ENCODE peak calls at places on chromosomes 16 and 17, in four cellular contexts. O, D, S and P are unnamed samples.
A peak's percentile ranks its signal among the peaks of the same experiment; 100 is the strongest.

GRCh38 chr17:4162775-4163498 is 19.9 kb downstream of the CYB5D2 start:
- DNase-seq in O (peak; percentile 42), D (no peak), S (no peak), P (no peak)

GRCh38 chr17:1487939-1488825 is 4.3 kb downstream of the MYO1C start:
- DNase-seq in O (peak; percentile 95), D (peak; percentile 94), S (no peak), P (peak; percentile 80)

GRCh38 chr17:45575126-45575885 is 84.8 kb upstream of the PLEKHM1 start:
- DNase-seq in O (no peak), D (no peak), S (no peak), P (no peak)

GRCh38 chr16:11303405-11304138 is 22.4 kb upstream of the PRM1 start:
- DNase-seq in O (no peak), D (no peak), S (no peak), P (no peak)

GRCh38 chr17:59846391-59847165 is 46.2 kb downstream of the TUBD1 start:
- DNase-seq in O (peak; percentile 87), D (peak; percentile 53), S (no peak), P (peak; percentile 77)

GRCh38 chr17:78797691-78798585 is 15.9 kb upstream of the CYTH1 start:
- DNase-seq in O (no peak), D (no peak), S (no peak), P (no peak)

GRCh38 chr16:66551362-66551761 is 1.0 kb upstream of the CKLF start:
- DNase-seq in O (no peak), D (no peak), S (no peak), P (no peak)

GRCh38 chr17:62750502-62751349 is 57.4 kb downstream of the MARCHF10 start:
- DNase-seq in O (no peak), D (no peak), S (no peak), P (no peak)

GRCh38 chr17:69451416-69452394 is 37.2 kb downstream of the MAP2K6 start:
- DNase-seq in O (no peak), D (no peak), S (no peak), P (no peak)

GRCh38 chr17:2222901-2223616 is 80.5 kb downstream of the SMG6 start:
- DNase-seq in O (peak; percentile 81), D (peak; percentile 87), S (no peak), P (peak; percentile 77)

GRCh38 chr16:35492225-35492624 is 2032.8 kb downstream of the TP53TG3F start:
- DNase-seq in O (no peak), D (no peak), S (no peak), P (no peak)

GRCh38 chr17:61323015-61323379 is 76.6 kb upstream of the TBX2 start:
- DNase-seq in O (peak; percentile 33), D (no peak), S (no peak), P (no peak)

GRCh38 chr17:41483991-41484826 is 3.3 kb upstream of the KRT35 start:
- DNase-seq in O (no peak), D (no peak), S (no peak), P (no peak)

GRCh38 chr17:56744721-56745120 is 89.0 kb downstream of the C17orf67 start:
- DNase-seq in O (no peak), D (no peak), S (no peak), P (no peak)

GRCh38 chr17:68200689-68201424 is 47.0 kb upstream of the AMZ2 start:
- DNase-seq in O (peak; percentile 73), D (peak; percentile 82), S (no peak), P (peak; percentile 82)

GRCh38 chr17:29584452-29585079 is 4.9 kb downstream of the GIT1 start:
- DNase-seq in O (no peak), D (peak; percentile 63), S (no peak), P (no peak)

GRCh38 chr17:65595071-65595655 is 33.7 kb upstream of the AXIN2 start:
- DNase-seq in O (no peak), D (no peak), S (no peak), P (no peak)

GRCh38 chr17:41814195-41814594 is 1.4 kb downstream of the FKBP10 start:
- DNase-seq in O (peak; percentile 59), D (no peak), S (no peak), P (no peak)

GRCh38 chr16:68081796-68082567 is 3.2 kb upstream of the NFATC3 start:
- DNase-seq in O (no peak), D (no peak), S (no peak), P (no peak)

GRCh38 chr16:61195006-61195405 is 841.2 kb downstream of the CDH8 start:
- DNase-seq in O (no peak), D (no peak), S (no peak), P (no peak)
- H3K9me3 ChIP-seq in O (no peaks in the 10 kb centered on the region), D (no peaks in the 10 kb centered on the region), S (no peaks in the 10 kb centered on the region), P (no peaks in the 10 kb centered on the region)

GRCh38 chr16:86202760-86203426 is 303.9 kb downstream of the IRF8 start:
- DNase-seq in O (no peak), D (no peak), S (no peak), P (no peak)

GRCh38 chr16:86202267-86202666 is 303.3 kb downstream of the IRF8 start:
- DNase-seq in O (no peak), D (no peak), S (no peak), P (no peak)

GRCh38 chr16:86207350-86207749 is 303.0 kb upstream of the FOXF1 start:
- DNase-seq in O (no peak), D (no peak), S (no peak), P (no peak)

GRCh38 chr16:86203557-86204275 is 304.8 kb downstream of the IRF8 start:
- DNase-seq in O (no peak), D (no peak), S (no peak), P (no peak)

GRCh38 chr16:86205521-86206245 is 304.6 kb upstream of the FOXF1 start:
- DNase-seq in O (no peak), D (no peak), S (no peak), P (no peak)
- H3K27me3 ChIP-seq in O (no peaks in the 10 kb centered on the region), D (peaks cover 22% of the 10 kb centered on the region), S (no peaks in the 10 kb centered on the region), P (peaks cover 46% of the 10 kb centered on the region)

DNA sequence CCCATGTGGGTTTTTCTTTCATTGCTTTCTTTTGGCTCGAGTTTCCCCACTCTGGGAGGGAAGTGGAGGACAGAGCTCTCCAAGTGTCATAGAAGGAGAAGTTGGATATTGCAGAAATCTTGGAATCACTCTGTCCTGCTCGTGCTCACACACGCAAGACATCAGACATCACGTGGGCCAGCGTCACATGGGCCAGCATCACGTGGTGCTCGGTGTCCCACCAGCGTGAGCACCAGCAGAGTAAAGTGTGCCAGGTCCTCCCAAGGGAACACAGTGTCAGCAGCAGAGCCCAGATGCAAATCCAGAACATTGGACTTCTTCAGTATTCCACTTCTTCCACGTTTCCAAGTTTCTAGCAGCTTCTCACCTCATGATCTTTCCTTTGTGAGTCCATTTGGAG is 327.0 kb downstream of the FOXL1 start:
- DNase-seq in O (no peak), D (no peak), S (no peak), P (peak; percentile 90)
- TF ChIP-seq CTCF in O (no peak), D (no peak), S (no peak), P (no peak)

GRCh38 chr16:58492066-58492465 is 7.9 kb upstream of the NDRG4 start:
- DNase-seq in O (no peak), D (no peak), S (no peak), P (no peak)

GRCh38 chr16:58495861-58496331 is 4.0 kb upstream of the NDRG4 start:
- DNase-seq in O (no peak), D (peak; percentile 28), S (no peak), P (no peak)

GRCh38 chr16:58494981-58495860 is 4.7 kb upstream of the NDRG4 start:
- DNase-seq in O (peak; percentile 97), D (peak; percentile 88), S (peak; percentile 47), P (peak; percentile 64)

GRCh38 chr16:58492735-58493134 is 7.2 kb upstream of the NDRG4 start:
- DNase-seq in O (no peak), D (no peak), S (no peak), P (no peak)

DNA sequence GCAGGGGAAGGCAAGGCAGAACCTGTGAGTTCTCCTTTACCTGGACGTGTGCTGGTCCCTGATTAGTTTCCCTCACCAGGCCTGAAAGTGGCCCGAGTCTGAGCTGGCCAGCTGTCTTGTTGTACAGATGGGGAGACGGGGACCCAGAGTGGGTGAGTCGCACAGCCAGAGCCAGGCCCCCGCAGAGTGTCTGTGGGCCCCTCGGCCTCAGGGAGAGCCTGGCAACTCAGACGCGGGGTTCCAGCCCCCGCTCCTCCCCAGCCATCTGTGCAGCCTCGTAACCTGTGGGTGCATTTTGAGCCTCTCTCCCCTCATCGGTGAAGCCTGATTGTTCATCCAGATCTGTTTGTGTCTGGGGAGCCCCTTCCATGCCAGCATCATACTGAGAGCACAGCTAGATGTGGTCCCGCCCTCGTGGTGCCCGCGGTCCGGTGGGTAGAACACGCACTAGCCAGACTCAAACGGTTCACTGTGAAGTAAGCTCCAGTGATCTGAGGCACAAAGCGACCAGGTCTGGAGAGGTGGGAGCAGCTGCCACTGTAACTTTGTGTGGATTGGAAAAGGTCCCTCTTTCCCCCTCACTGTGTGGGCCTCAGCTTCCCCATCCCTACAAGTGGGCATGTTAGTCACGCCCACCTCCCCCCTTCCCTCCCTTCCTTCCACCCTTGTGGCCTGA is 6.0 kb upstream of the NDRG4 start:
- DNase-seq in O (no peak), D (peak; percentile 21), S (no peak), P (no peak)
- H3K9me3 ChIP-seq in O (no peaks in the 10 kb centered on the region), D (no peaks in the 10 kb centered on the region), S (no peaks in the 10 kb centered on the region), P (no peaks in the 10 kb centered on the region)

DNA sequence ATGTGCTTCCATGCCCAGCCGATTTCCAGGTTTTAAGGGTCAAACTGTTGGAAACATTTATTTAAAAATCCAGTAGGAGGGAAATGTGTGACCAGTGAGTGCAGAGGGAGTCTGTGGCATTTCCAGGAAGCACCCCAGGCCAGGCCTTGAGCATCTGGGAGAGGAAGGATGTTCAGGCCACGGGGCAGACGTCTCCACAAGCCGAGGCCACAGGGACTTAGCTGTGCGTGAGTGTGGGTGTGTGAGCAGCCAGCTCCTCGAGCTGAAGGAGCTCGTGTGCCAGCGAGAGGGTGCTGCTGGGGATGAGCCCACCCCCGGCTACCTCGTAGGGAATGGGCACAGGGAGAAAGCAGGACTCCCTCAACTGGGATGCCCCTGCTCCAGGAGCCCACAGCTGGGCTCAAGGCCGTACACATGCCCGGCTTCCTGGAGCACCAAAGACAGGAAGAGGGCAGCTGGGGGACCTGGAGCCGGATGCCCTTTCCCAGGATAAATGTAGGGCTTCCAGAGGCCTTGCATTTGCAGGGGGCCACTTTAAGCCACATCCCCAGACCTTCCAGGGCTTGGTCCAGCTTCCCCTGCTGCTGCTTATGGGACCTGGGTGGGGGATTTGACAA is 12.5 kb downstream of the NPTX1 start:
- DNase-seq in O (no peak), D (no peak), S (no peak), P (no peak)
- H3K27me3 ChIP-seq in O (peaks cover 93% of the 10 kb centered on the region), D (peaks cover 46% of the 10 kb centered on the region), S (no peaks in the 10 kb centered on the region), P (peaks cover 42% of the 10 kb centered on the region)

DNA sequence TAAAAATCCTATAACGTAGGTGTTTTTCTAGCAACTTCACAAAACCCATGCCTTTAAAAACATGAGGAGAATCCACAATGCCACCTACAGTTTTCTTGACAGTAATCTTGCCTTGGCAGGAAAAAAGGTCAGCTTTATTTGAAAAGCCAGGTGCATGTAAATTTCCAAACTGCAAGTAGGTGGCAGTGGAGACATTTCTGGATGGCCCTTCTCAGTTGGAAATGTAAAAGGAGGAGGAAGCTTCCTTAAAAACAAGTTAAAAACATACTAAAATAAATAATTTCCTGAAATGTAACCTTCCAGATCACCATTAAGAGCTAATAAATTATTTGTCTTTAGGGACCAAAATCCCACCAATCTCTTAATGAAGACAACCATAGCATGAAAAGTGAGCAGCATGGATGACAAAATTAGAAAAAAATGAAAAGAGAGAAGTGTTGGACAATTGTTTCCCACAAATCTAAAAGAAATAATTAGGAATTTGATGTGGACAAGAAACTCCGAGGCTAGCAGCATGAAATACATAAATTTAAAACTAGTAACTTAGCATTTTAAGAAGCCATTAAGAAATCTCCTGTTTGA is 152.2 kb downstream of the SNX11 start:
- DNase-seq in O (peak; percentile 54), D (no peak), S (no peak), P (no peak)
- TF ChIP-seq CTCF in O (peak; percentile 63), D (peak; percentile 60), S (no peak), P (no peak)